ENCODE peak calls at places on chromosomes 4 and X, in ten cellular contexts. One of them, this sample, is unnamed.
A peak's percentile ranks its signal among the peaks of the same experiment; 100 is the strongest.

GRCh38 chr4:138789796-138790195 is 225.8 kb upstream of the NOCT start:
- DNase-seq in GM12878: peak; percentile 1
- DNase-seq in neuronal stem cell: no peak
- DNase-seq in PC-3: no peak
- DNase-seq in colonic mucosa: no peak
- DNase-seq in naive thymus-derived CD4-positive, alpha-beta T cell: no peak
- DNase-seq in GM23248: no peak
- DNase-seq in aorta: no peak
- DNase-seq in OCI-LY7: no peak
- DNase-seq in PC-9: no peak
- DNase-seq in this sample: no peak

GRCh38 chrX:149877636-149878035 is 3.3 kb upstream of the MAGEA8 start:
- DNase-seq in PC-3: peak; percentile 85
- DNase-seq in naive thymus-derived CD4-positive, alpha-beta T cell: no peak
- DNase-seq in GM23248: no peak
- DNase-seq in colonic mucosa: no peak
- DNase-seq in neuronal stem cell: no peak
- DNase-seq in OCI-LY7: no peak
- DNase-seq in PC-9: no peak
- DNase-seq in GM12878: no peak
- DNase-seq in aorta: no peak
- DNase-seq in this sample: no peak

GRCh38 chr4:55426518-55426917 is 30.8 kb downstream of the TMEM165 start:
- DNase-seq in aorta: no peak
- DNase-seq in PC-3: no peak
- DNase-seq in PC-9: no peak
- DNase-seq in colonic mucosa: no peak
- DNase-seq in GM12878: no peak
- DNase-seq in OCI-LY7: no peak
- DNase-seq in neuronal stem cell: no peak
- DNase-seq in naive thymus-derived CD4-positive, alpha-beta T cell: no peak
- DNase-seq in GM23248: peak; percentile 47
- DNase-seq in this sample: no peak

GRCh38 chrX:53317365-53318069 is 36.1 kb upstream of the IQSEC2 start:
- DNase-seq in GM23248: peak; percentile 61
- DNase-seq in PC-3: peak; percentile 54
- DNase-seq in naive thymus-derived CD4-positive, alpha-beta T cell: peak; percentile 56
- DNase-seq in colonic mucosa: peak; percentile 75
- DNase-seq in PC-9: peak; percentile 69
- DNase-seq in neuronal stem cell: peak; percentile 49
- DNase-seq in GM12878: no peak
- DNase-seq in OCI-LY7: peak; percentile 61
- DNase-seq in aorta: peak; percentile 88
- DNase-seq in this sample: peak; percentile 61

GRCh38 chr4:183158062-183158461 is 59.0 kb downstream of the WWC2 start:
- DNase-seq in GM12878: no peak
- DNase-seq in aorta: no peak
- DNase-seq in OCI-LY7: no peak
- DNase-seq in GM23248: peak; percentile 26
- DNase-seq in colonic mucosa: no peak
- DNase-seq in naive thymus-derived CD4-positive, alpha-beta T cell: no peak
- DNase-seq in PC-9: no peak
- DNase-seq in neuronal stem cell: no peak
- DNase-seq in PC-3: no peak
- DNase-seq in this sample: no peak

GRCh38 chrX:3820170-3820569 is 106.7 kb upstream of the PRKX start:
- DNase-seq in neuronal stem cell: no peak
- DNase-seq in GM12878: no peak
- DNase-seq in naive thymus-derived CD4-positive, alpha-beta T cell: no peak
- DNase-seq in OCI-LY7: no peak
- DNase-seq in GM23248: peak; percentile 78
- DNase-seq in PC-3: peak; percentile 58
- DNase-seq in aorta: no peak
- DNase-seq in PC-9: no peak
- DNase-seq in colonic mucosa: no peak
- DNase-seq in this sample: no peak

GRCh38 chr4:66606215-66606614 is 935.9 kb upstream of the EPHA5 start:
- DNase-seq in neuronal stem cell: no peak
- DNase-seq in naive thymus-derived CD4-positive, alpha-beta T cell: no peak
- DNase-seq in GM23248: no peak
- DNase-seq in GM12878: no peak
- DNase-seq in colonic mucosa: no peak
- DNase-seq in PC-3: no peak
- DNase-seq in OCI-LY7: no peak
- DNase-seq in PC-9: no peak
- DNase-seq in aorta: no peak
- DNase-seq in this sample: no peak

GRCh38 chr4:99624141-99624719 is 33.4 kb downstream of the C4orf54 start:
- DNase-seq in naive thymus-derived CD4-positive, alpha-beta T cell: no peak
- DNase-seq in GM12878: no peak
- DNase-seq in OCI-LY7: no peak
- DNase-seq in PC-3: no peak
- DNase-seq in PC-9: no peak
- DNase-seq in aorta: no peak
- DNase-seq in neuronal stem cell: no peak
- DNase-seq in colonic mucosa: no peak
- DNase-seq in GM23248: no peak
- DNase-seq in this sample: no peak

GRCh38 chr4:23333556-23333945 is 556.3 kb downstream of the PPARGC1A start:
- DNase-seq in PC-3: peak; percentile 49
- DNase-seq in neuronal stem cell: no peak
- DNase-seq in GM12878: no peak
- DNase-seq in PC-9: no peak
- DNase-seq in OCI-LY7: no peak
- DNase-seq in colonic mucosa: no peak
- DNase-seq in aorta: no peak
- DNase-seq in naive thymus-derived CD4-positive, alpha-beta T cell: no peak
- DNase-seq in GM23248: no peak
- DNase-seq in this sample: no peak

GRCh38 chr4:140807491-140808257 is 51.5 kb upstream of the TBC1D9 start:
- DNase-seq in neuronal stem cell: no peak
- DNase-seq in GM12878: peak; percentile 71
- DNase-seq in colonic mucosa: no peak
- DNase-seq in PC-3: no peak
- DNase-seq in PC-9: no peak
- DNase-seq in naive thymus-derived CD4-positive, alpha-beta T cell: no peak
- DNase-seq in OCI-LY7: peak; percentile 91
- DNase-seq in GM23248: no peak
- DNase-seq in aorta: no peak
- DNase-seq in this sample: peak; percentile 19

GRCh38 chrX:48579259-48579658 is 5.0 kb downstream of the RBM3 start:
- DNase-seq in colonic mucosa: no peak
- DNase-seq in GM12878: no peak
- DNase-seq in neuronal stem cell: no peak
- DNase-seq in GM23248: no peak
- DNase-seq in naive thymus-derived CD4-positive, alpha-beta T cell: no peak
- DNase-seq in PC-3: no peak
- DNase-seq in PC-9: no peak
- DNase-seq in OCI-LY7: no peak
- DNase-seq in aorta: no peak
- DNase-seq in this sample: no peak

GRCh38 chrX:71992711-71993110 is 82.1 kb downstream of the NHSL2 start:
- DNase-seq in GM12878: no peak
- DNase-seq in colonic mucosa: no peak
- DNase-seq in PC-3: no peak
- DNase-seq in OCI-LY7: no peak
- DNase-seq in GM23248: no peak
- DNase-seq in PC-9: no peak
- DNase-seq in naive thymus-derived CD4-positive, alpha-beta T cell: peak; percentile 22
- DNase-seq in neuronal stem cell: no peak
- DNase-seq in aorta: no peak
- DNase-seq in this sample: no peak

GRCh38 chrX:130170752-130171445 is 863 bp upstream of the RAB33A start:
- DNase-seq in naive thymus-derived CD4-positive, alpha-beta T cell: peak; percentile 44
- DNase-seq in PC-9: no peak
- DNase-seq in neuronal stem cell: peak; percentile 53
- DNase-seq in OCI-LY7: peak; percentile 71
- DNase-seq in GM12878: peak; percentile 39
- DNase-seq in PC-3: no peak
- DNase-seq in aorta: peak; percentile 80
- DNase-seq in colonic mucosa: peak; percentile 35
- DNase-seq in GM23248: peak; percentile 11
- DNase-seq in this sample: peak; percentile 27

GRCh38 chr4:82293304-82293703 is 80.5 kb downstream of the HNRNPD start:
- DNase-seq in GM23248: no peak
- DNase-seq in OCI-LY7: peak; percentile 79
- DNase-seq in naive thymus-derived CD4-positive, alpha-beta T cell: no peak
- DNase-seq in neuronal stem cell: no peak
- DNase-seq in PC-9: no peak
- DNase-seq in GM12878: peak; percentile 41
- DNase-seq in aorta: no peak
- DNase-seq in PC-3: no peak
- DNase-seq in colonic mucosa: no peak
- DNase-seq in this sample: no peak

GRCh38 chr4:22597471-22597870 is 81.6 kb upstream of the ADGRA3 start:
- DNase-seq in PC-3: no peak
- DNase-seq in OCI-LY7: no peak
- DNase-seq in colonic mucosa: no peak
- DNase-seq in GM12878: no peak
- DNase-seq in neuronal stem cell: no peak
- DNase-seq in aorta: no peak
- DNase-seq in GM23248: no peak
- DNase-seq in PC-9: no peak
- DNase-seq in naive thymus-derived CD4-positive, alpha-beta T cell: no peak
- DNase-seq in this sample: no peak

GRCh38 chrX:140701480-140701879 is 8.1 kb upstream of the LINC00632 start:
- DNase-seq in naive thymus-derived CD4-positive, alpha-beta T cell: no peak
- DNase-seq in neuronal stem cell: no peak
- DNase-seq in GM12878: no peak
- DNase-seq in colonic mucosa: no peak
- DNase-seq in OCI-LY7: no peak
- DNase-seq in aorta: no peak
- DNase-seq in PC-9: no peak
- DNase-seq in PC-3: peak; percentile 58
- DNase-seq in GM23248: peak; percentile 59
- DNase-seq in this sample: peak; percentile 21

GRCh38 chr4:2576290-2576689 is 39.8 kb downstream of the FAM193A start:
- DNase-seq in colonic mucosa: no peak
- DNase-seq in aorta: no peak
- DNase-seq in OCI-LY7: no peak
- DNase-seq in PC-9: no peak
- DNase-seq in GM23248: no peak
- DNase-seq in naive thymus-derived CD4-positive, alpha-beta T cell: no peak
- DNase-seq in PC-3: no peak
- DNase-seq in GM12878: no peak
- DNase-seq in neuronal stem cell: no peak
- DNase-seq in this sample: no peak

GRCh38 chr4:15327311-15328298 is 100.2 kb upstream of the C1QTNF7 start:
- DNase-seq in OCI-LY7: no peak
- DNase-seq in colonic mucosa: no peak
- DNase-seq in neuronal stem cell: no peak
- DNase-seq in PC-9: no peak
- DNase-seq in GM23248: peak; percentile 89
- DNase-seq in aorta: no peak
- DNase-seq in GM12878: no peak
- DNase-seq in naive thymus-derived CD4-positive, alpha-beta T cell: no peak
- DNase-seq in PC-3: no peak
- DNase-seq in this sample: peak; percentile 33
- H3K4me3 ChIP-seq in OCI-LY7: no peak overlapping the region
- H3K4me3 ChIP-seq in colonic mucosa: no peak overlapping the region
- H3K4me3 ChIP-seq in neuronal stem cell: no peak overlapping the region
- H3K4me3 ChIP-seq in PC-9: no peak overlapping the region
- H3K4me3 ChIP-seq in GM23248: peak overlapping the region; percentile 39
- H3K4me3 ChIP-seq in aorta: no peak overlapping the region
- H3K4me3 ChIP-seq in GM12878: no peak overlapping the region
- H3K4me3 ChIP-seq in naive thymus-derived CD4-positive, alpha-beta T cell: no peak overlapping the region
- H3K4me3 ChIP-seq in PC-3: no peak overlapping the region
- H3K4me3 ChIP-seq in this sample: no peak overlapping the region

DNA sequence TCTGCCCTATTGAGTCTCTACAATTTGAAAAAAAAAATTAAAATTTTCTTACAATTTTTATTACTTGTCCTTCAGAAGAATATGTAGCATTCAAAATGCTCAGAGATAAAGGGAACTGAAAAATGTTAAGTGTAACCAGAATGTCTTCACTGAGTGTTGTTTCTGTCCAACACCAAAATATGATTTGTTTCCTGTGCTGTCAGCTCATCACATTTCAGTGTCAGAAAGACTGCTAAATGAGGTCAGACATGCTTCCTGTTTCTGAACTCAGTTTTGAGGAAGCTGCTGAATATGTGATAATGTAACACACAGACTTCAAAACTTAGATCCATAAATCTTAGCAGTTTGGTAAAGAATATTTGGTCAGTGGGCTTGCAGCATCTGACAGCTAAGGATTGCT is 1849.7 kb downstream of the PCDH7 start:
- DNase-seq in colonic mucosa: no peak
- DNase-seq in PC-3: no peak
- DNase-seq in GM23248: no peak
- DNase-seq in aorta: no peak
- DNase-seq in naive thymus-derived CD4-positive, alpha-beta T cell: no peak
- DNase-seq in neuronal stem cell: no peak
- DNase-seq in PC-9: no peak
- DNase-seq in OCI-LY7: peak; percentile 92
- DNase-seq in GM12878: peak; percentile 45
- DNase-seq in this sample: no peak
- H3K4me1 ChIP-seq in colonic mucosa: no peaks in the 10 kb centered on the region
- H3K4me1 ChIP-seq in PC-3: no peaks in the 10 kb centered on the region
- H3K4me1 ChIP-seq in GM23248: no peaks in the 10 kb centered on the region
- H3K4me1 ChIP-seq in aorta: no peaks in the 10 kb centered on the region
- H3K4me1 ChIP-seq in naive thymus-derived CD4-positive, alpha-beta T cell: no peaks in the 10 kb centered on the region
- H3K4me1 ChIP-seq in neuronal stem cell: no peaks in the 10 kb centered on the region
- H3K4me1 ChIP-seq in PC-9: no peaks in the 10 kb centered on the region
- H3K4me1 ChIP-seq in OCI-LY7: peaks cover 80% of the 10 kb centered on the region
- H3K4me1 ChIP-seq in GM12878: no peaks in the 10 kb centered on the region
- H3K4me1 ChIP-seq in this sample: no peaks in the 10 kb centered on the region

GRCh38 chrX:110509778-110510510 is 151.3 kb downstream of the RTL9 start:
- DNase-seq in OCI-LY7: no peak
- DNase-seq in GM23248: peak; percentile 25
- DNase-seq in PC-9: peak; percentile 26
- DNase-seq in GM12878: no peak
- DNase-seq in neuronal stem cell: peak; percentile 24
- DNase-seq in aorta: no peak
- DNase-seq in PC-3: peak; percentile 5
- DNase-seq in colonic mucosa: no peak
- DNase-seq in naive thymus-derived CD4-positive, alpha-beta T cell: no peak
- DNase-seq in this sample: peak; percentile 42

DNA sequence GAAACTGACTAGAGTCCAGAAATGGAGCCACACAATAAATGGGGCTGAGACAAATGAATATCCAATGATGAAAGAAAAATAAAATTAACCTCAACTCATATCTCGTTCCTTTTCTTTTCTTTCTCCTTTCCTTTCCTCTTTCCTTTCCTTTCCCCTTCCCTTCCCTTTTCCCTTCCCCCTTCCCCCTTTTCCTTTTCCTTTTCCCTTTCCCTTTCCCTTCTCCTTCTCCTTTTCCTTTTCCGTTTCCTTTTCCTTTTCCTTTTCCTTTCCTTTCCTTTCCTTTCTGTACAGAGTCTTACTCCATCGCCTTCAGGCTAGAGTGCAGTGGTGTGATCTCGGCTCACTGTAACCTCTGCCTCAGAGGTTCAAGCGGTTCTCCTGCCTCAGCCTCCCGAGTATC is 146.3 kb downstream of the RTL9 start:
- DNase-seq in PC-3: no peak
- DNase-seq in colonic mucosa: no peak
- DNase-seq in neuronal stem cell: no peak
- DNase-seq in naive thymus-derived CD4-positive, alpha-beta T cell: no peak
- DNase-seq in GM23248: no peak
- DNase-seq in PC-9: no peak
- DNase-seq in aorta: no peak
- DNase-seq in GM12878: no peak
- DNase-seq in OCI-LY7: no peak
- DNase-seq in this sample: no peak
- H3K27ac ChIP-seq in PC-3: no peak overlapping the region
- H3K27ac ChIP-seq in colonic mucosa: no peak overlapping the region
- H3K27ac ChIP-seq in neuronal stem cell: no peak overlapping the region
- H3K27ac ChIP-seq in naive thymus-derived CD4-positive, alpha-beta T cell: no peak overlapping the region
- H3K27ac ChIP-seq in GM23248: no peak overlapping the region
- H3K27ac ChIP-seq in PC-9: no peak overlapping the region
- H3K27ac ChIP-seq in aorta: no peak overlapping the region
- H3K27ac ChIP-seq in GM12878: no peak overlapping the region
- H3K27ac ChIP-seq in OCI-LY7: no peak overlapping the region
- H3K27ac ChIP-seq in this sample: no peak overlapping the region

GRCh38 chrX:118536687-118537461 is 41.3 kb downstream of the DOCK11 start:
- DNase-seq in aorta: no peak
- DNase-seq in OCI-LY7: peak; percentile 67
- DNase-seq in naive thymus-derived CD4-positive, alpha-beta T cell: peak; percentile 25
- DNase-seq in PC-3: peak; percentile 10
- DNase-seq in GM23248: peak; percentile 31
- DNase-seq in neuronal stem cell: no peak
- DNase-seq in colonic mucosa: no peak
- DNase-seq in GM12878: peak; percentile 33
- DNase-seq in PC-9: peak; percentile 8
- DNase-seq in this sample: no peak
- H3K4me3 ChIP-seq in aorta: no peak overlapping the region
- H3K4me3 ChIP-seq in OCI-LY7: peak overlapping the region; percentile 40
- H3K4me3 ChIP-seq in naive thymus-derived CD4-positive, alpha-beta T cell: peak overlapping the region; percentile 31
- H3K4me3 ChIP-seq in PC-3: no peak overlapping the region
- H3K4me3 ChIP-seq in GM23248: no peak overlapping the region
- H3K4me3 ChIP-seq in neuronal stem cell: no peak overlapping the region
- H3K4me3 ChIP-seq in colonic mucosa: no peak overlapping the region
- H3K4me3 ChIP-seq in GM12878: peak overlapping the region; percentile 31
- H3K4me3 ChIP-seq in PC-9: no peak overlapping the region
- H3K4me3 ChIP-seq in this sample: no peak overlapping the region